ENCODE peak calls at places on chromosomes 3 and 15, in five cellular contexts. P, J, A, O and R are unnamed samples.

GRCh38 chr3:101149707-101150106 is 156.5 kb upstream of the ABI3BP start:
- DNase-seq in P (no peak), J (no peak), A (no peak), O (no peak), R (no peak)

GRCh38 chr15:101394056-101394630 is 95.4 kb downstream of the PCSK6 start:
- DNase-seq in P (no peak), J (no peak), A (no peak), O (no peak), R (peak)

GRCh38 chr3:112302881-112303761 is 9.1 kb upstream of the SLC9C1 start:
- DNase-seq in P (no peak), J (no peak), A (no peak), O (peak), R (no peak)

GRCh38 chr15:67967871-67968423 is 86.2 kb upstream of the PIAS1 start:
- DNase-seq in P (no peak), J (peak), A (no peak), O (peak), R (peak)

GRCh38 chr3:129025691-129026435 is 24.8 kb downstream of the EFCC1 start:
- DNase-seq in P (no peak), J (no peak), A (no peak), O (no peak), R (no peak)

GRCh38 chr3:33318709-33319380 is 41.6 kb downstream of the FBXL2 start:
- DNase-seq in P (no peak), J (no peak), A (no peak), O (no peak), R (no peak)

GRCh38 chr3:58419782-58420512 is 13.7 kb downstream of the PDHB start:
- DNase-seq in P (no peak), J (no peak), A (no peak), O (peak), R (no peak)

GRCh38 chr3:10848261-10848660 is 32.2 kb downstream of the SLC6A11 start:
- DNase-seq in P (no peak), J (no peak), A (no peak), O (peak), R (no peak)

GRCh38 chr3:33881181-33882064 is 83.0 kb downstream of the PDCD6IP start:
- DNase-seq in P (no peak), J (no peak), A (no peak), O (no peak), R (no peak)

GRCh38 chr15:28132524-28133275 is 33.6 kb upstream of the OCA2 start:
- DNase-seq in P (no peak), J (no peak), A (no peak), O (peak), R (no peak)

GRCh38 chr15:90665288-90666134 is 51.6 kb upstream of the BLM start:
- DNase-seq in P (no peak), J (peak), A (no peak), O (peak), R (peak)

GRCh38 chr3:39941941-39942340 is 132.5 kb downstream of the MYRIP start:
- DNase-seq in P (no peak), J (no peak), A (no peak), O (no peak), R (no peak)

GRCh38 chr15:81229596-81229995 is 32.9 kb downstream of the IL16 start:
- DNase-seq in P (no peak), J (no peak), A (no peak), O (no peak), R (no peak)

GRCh38 chr15:68795298-68795848 is 25.3 kb downstream of the ANP32A start:
- DNase-seq in P (peak), J (peak), A (peak), O (peak), R (peak)

GRCh38 chr15:31977812-31978662 is 52.3 kb upstream of the CHRNA7 start:
- DNase-seq in P (no peak), J (no peak), A (no peak), O (peak), R (no peak)

GRCh38 chr15:38991701-38992100 is 427.1 kb upstream of the RASGRP1 start:
- DNase-seq in P (no peak), J (no peak), A (no peak), O (peak), R (no peak)

GRCh38 chr15:57183614-57184344 is 192.5 kb upstream of the CGNL1 start:
- DNase-seq in P (no peak), J (no peak), A (no peak), O (peak), R (no peak)

GRCh38 chr3:4674216-4674615 is 181.1 kb downstream of the ITPR1 start:
- DNase-seq in P (no peak), J (no peak), A (no peak), O (peak), R (no peak)

GRCh38 chr3:119969759-119970158 is 124.5 kb downstream of the GSK3B start:
- DNase-seq in P (no peak), J (no peak), A (no peak), O (no peak), R (no peak)